ENCODE peak calls at places on chromosome 3, in five cellular contexts. K is HepG2, O is K562, R is HEK293T, P is GM12878. C is an unnamed sample.

GRCh38 chr3:153260681-153261080 is 98.7 kb downstream of the RAP2B start:
- DNase-seq in K (peak), O (no peak), R (no peak), P (no peak), C (no peak)

GRCh38 chr3:168517514-168518071 is 421.9 kb upstream of the GOLIM4 start:
- DNase-seq in K (peak), O (no peak), R (no peak), P (peak), C (no peak)

GRCh38 chr3:46874430-46874829 is 3.1 kb upstream of the PTH1R start:
- DNase-seq in K (no peak), O (no peak), R (no peak), P (no peak), C (no peak)

GRCh38 chr3:99637041-99637380 is 1.4 kb upstream of the COL8A1 start:
- DNase-seq in K (no peak), O (no peak), R (peak), P (no peak), C (no peak)

GRCh38 chr3:130820976-130821375 is 72.9 kb upstream of the ATP2C1 start:
- DNase-seq in K (peak), O (no peak), R (no peak), P (no peak), C (no peak)

GRCh38 chr3:171838218-171838720 is 4.9 kb upstream of the TMEM212 start:
- DNase-seq in K (peak), O (no peak), R (no peak), P (no peak), C (no peak)

GRCh38 chr3:45654344-45654934 is 34.8 kb upstream of the SACM1L start:
- DNase-seq in K (no peak), O (no peak), R (no peak), P (no peak), C (no peak)

GRCh38 chr3:140922634-140923033 is 19.0 kb upstream of the SLC25A36 start:
- DNase-seq in K (no peak), O (peak), R (no peak), P (no peak), C (no peak)

GRCh38 chr3:111676177-111677021 is 81.3 kb upstream of the ZBED2 start:
- DNase-seq in K (peak), O (no peak), R (no peak), P (no peak), C (no peak)

GRCh38 chr3:77038468-77038927 is 1.4 kb upstream of the ROBO2 start:
- DNase-seq in K (peak), O (peak), R (peak), P (no peak), C (peak)

GRCh38 chr3:28667646-28668376 is 319.2 kb upstream of the AZI2 start:
- DNase-seq in K (peak), O (peak), R (peak), P (peak), C (peak)

GRCh38 chr3:37096292-37096691 is 78.1 kb downstream of the LRRFIP2 start:
- DNase-seq in K (peak), O (no peak), R (no peak), P (no peak), C (no peak)

GRCh38 chr3:180913582-180914404 is 1.3 kb downstream of the FXR1 start:
- DNase-seq in K (no peak), O (no peak), R (peak), P (no peak), C (no peak)

GRCh38 chr3:41893977-41894376 is 67.9 kb downstream of the ULK4 start:
- DNase-seq in K (peak), O (peak), R (no peak), P (no peak), C (peak)

GRCh38 chr3:4524423-4524769 is 31.2 kb downstream of the ITPR1 start:
- DNase-seq in K (peak), O (no peak), R (no peak), P (no peak), C (peak)

GRCh38 chr3:153293222-153293621 is 131.2 kb downstream of the RAP2B start:
- DNase-seq in K (no peak), O (no peak), R (no peak), P (no peak), C (no peak)

DNA sequence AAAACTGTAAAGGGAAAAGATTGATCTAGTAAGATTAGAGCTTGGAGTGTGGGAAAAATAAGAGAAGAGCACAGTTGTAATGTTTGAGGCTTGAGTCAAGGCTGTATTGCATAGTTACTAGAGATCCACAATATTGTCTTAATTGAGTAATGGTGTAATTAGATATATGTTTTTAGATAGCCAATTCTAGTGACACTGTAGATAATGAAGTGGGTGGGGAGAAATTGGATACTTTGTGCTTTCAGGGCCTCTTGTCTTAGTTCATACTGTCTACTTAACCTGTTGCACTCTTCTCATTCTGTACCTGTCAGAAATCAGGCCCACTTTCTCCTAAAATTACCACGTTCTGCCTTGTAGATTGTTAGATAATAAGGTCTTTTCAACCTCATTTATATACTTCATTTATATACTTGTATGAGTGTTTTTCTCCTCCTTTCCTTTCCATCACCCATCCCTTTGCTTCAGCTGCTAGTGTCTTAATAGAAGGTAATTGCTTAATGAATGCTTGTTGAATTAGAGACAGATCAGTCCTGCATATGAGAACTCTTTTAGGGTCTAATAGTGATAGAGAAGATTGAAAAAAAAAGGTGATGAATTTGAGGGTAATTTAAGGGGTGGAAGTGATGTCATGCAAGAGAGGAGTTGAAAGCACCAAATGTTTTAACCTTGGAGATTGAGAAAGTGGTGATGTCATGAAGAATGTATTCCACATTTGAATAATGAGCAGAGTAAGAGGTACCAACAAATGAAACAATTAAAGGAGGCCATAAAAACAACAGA is 32.0 kb downstream of the PIK3CA start:
- DNase-seq in K (no peak), O (no peak), R (no peak), P (no peak), C (no peak)
- TF ChIP-seq FOXM1 in K (no peak), O (no peak), R (no peak), P (no peak), C (no peak)

GRCh38 chr3:58647661-58648141 is 18.9 kb downstream of the FAM3D start:
- DNase-seq in K (no peak), O (no peak), R (no peak), P (no peak), C (no peak)

GRCh38 chr3:58642846-58643245 is 23.7 kb downstream of the FAM3D start:
- DNase-seq in K (no peak), O (no peak), R (no peak), P (no peak), C (no peak)

GRCh38 chr3:58645726-58646125 is 20.8 kb downstream of the FAM3D start:
- DNase-seq in K (no peak), O (no peak), R (no peak), P (no peak), C (no peak)

GRCh38 chr3:58651268-58651667 is 15.3 kb downstream of the FAM3D start:
- DNase-seq in K (no peak), O (no peak), R (no peak), P (no peak), C (no peak)

GRCh38 chr3:58646503-58646902 is 20.1 kb downstream of the FAM3D start:
- DNase-seq in K (no peak), O (no peak), R (no peak), P (no peak), C (no peak)
- TF ChIP-seq FOXM1 in K (no peak), O (no peak), R (no peak), P (no peak), C (no peak)

GRCh38 chr3:119350114-119350513 is 55.9 kb downstream of the ARHGAP31 start:
- DNase-seq in K (no peak), O (no peak), R (no peak), P (no peak), C (no peak)
- TF ChIP-seq FOXM1 in K (no peak), O (no peak), R (no peak), P (no peak), C (no peak)

GRCh38 chr3:177035678-177036077 is 161.6 kb downstream of the TBL1XR1 start:
- DNase-seq in K (no peak), O (no peak), R (no peak), P (no peak), C (no peak)
- TF ChIP-seq FOXM1 in K (no peak), O (no peak), R (no peak), P (no peak), C (no peak)

DNA sequence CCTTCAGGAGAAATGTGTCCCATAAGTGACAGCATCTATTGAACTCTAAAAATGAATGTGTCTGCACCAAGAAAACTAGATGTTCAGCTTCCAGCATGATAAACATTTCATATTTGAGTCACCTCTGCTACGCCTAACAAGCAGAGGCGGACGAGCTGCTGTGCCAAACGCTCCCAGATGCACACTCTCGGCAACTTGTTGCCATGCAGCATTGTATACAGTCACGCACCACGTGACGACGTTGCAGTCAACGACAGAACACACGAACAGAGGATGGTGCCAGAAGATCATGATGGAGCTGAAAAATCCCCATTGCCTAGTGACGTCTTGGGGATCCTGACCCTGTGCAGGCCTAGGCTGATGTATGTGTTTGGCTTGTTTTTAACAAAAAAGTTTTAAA is 137.5 kb downstream of the XXYLT1 start:
- DNase-seq in K (no peak), O (no peak), R (no peak), P (no peak), C (no peak)
- TF ChIP-seq FOXM1 in K (no peak), O (no peak), R (no peak), P (no peak), C (no peak)

GRCh38 chr3:126340596-126340942 is 16.6 kb downstream of the KLF15 start:
- DNase-seq in K (no peak), O (no peak), R (no peak), P (no peak), C (no peak)

GRCh38 chr3:126342991-126343661 is 14.1 kb downstream of the KLF15 start:
- DNase-seq in K (peak), O (peak), R (peak), P (no peak), C (peak)

GRCh38 chr3:126342211-126342610 is 15.0 kb downstream of the KLF15 start:
- DNase-seq in K (no peak), O (no peak), R (no peak), P (no peak), C (no peak)

GRCh38 chr3:126340943-126341754 is 16.1 kb downstream of the KLF15 start:
- DNase-seq in K (peak), O (no peak), R (no peak), P (no peak), C (no peak)

GRCh38 chr3:126341755-126342150 is 15.5 kb downstream of the KLF15 start:
- DNase-seq in K (no peak), O (no peak), R (no peak), P (no peak), C (no peak)
- TF ChIP-seq FOXM1 in K (no peak), O (no peak), R (no peak), P (no peak), C (no peak)

GRCh38 chr3:33128706-33129105 is 14.9 kb downstream of the CRTAP start:
- DNase-seq in K (no peak), O (no peak), R (no peak), P (no peak), C (no peak)
- TF ChIP-seq FOXM1 in K (no peak), O (no peak), R (no peak), P (no peak), C (no peak)

DNA sequence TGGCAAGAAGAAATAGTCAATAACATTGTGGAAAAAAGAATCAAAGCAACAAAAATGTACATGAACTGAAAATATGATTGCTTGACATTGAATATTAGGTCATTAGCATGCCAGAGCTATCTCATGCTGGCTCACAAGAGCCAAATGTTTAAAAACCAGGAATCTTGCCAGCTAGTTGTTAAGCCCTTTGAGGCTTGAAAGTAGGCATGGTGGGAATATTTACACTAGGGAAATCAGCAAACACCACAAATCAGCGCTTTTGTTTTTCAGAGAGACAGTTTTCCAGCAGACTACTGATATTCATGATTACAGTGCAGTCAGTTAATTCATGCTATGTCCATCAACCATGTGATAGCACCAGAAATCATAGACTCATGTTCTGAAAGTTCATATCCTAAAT is 144.8 kb downstream of the ARPP21 start:
- DNase-seq in K (peak), O (no peak), R (no peak), P (no peak), C (no peak)
- TF ChIP-seq FOXM1 in K (no peak), O (no peak), R (no peak), P (no peak), C (no peak)

C was measured in SK-N-SH.